ENCODE peak calls at places on chromosomes 2 and 18, in four cellular contexts. R is psoas muscle, S is astrocyte, H is colonic mucosa. C is an unnamed sample.

GRCh38 chr18:8319798-8320477 is 289.3 kb upstream of the RAB12 start:
- DNase-seq in R (no peak), S (peak), H (no peak), C (no peak)

GRCh38 chr2:198596985-198597384 is 792.6 kb downstream of the PLCL1 start:
- DNase-seq in R (no peak), S (no peak), H (no peak), C (no peak)

GRCh38 chr2:175462246-175462645 is 280.7 kb upstream of the ATP5MC3 start:
- DNase-seq in R (no peak), S (no peak), H (no peak), C (no peak)

GRCh38 chr2:48755473-48755872 is at the start of gene LHCGR:
- DNase-seq in R (no peak), S (no peak), H (no peak), C (no peak)

GRCh38 chr2:120465012-120465700 is 119.2 kb downstream of the INHBB start:
- DNase-seq in R (no peak), S (no peak), H (no peak), C (no peak)

GRCh38 chr2:96679843-96680242 is 37.3 kb downstream of the FER1L5 start:
- DNase-seq in R (no peak), S (no peak), H (peak), C (no peak)

GRCh38 chr2:56749152-56749752 is 565.5 kb downstream of the CCDC85A start:
- DNase-seq in R (no peak), S (peak), H (no peak), C (peak)

GRCh38 chr2:237874585-237875161 is 15.2 kb downstream of the RAMP1 start:
- DNase-seq in R (peak), S (peak), H (no peak), C (peak)

GRCh38 chr18:76454429-76454828 is 40.6 kb downstream of the ZNF516 start:
- DNase-seq in R (no peak), S (no peak), H (no peak), C (peak)

GRCh38 chr2:159506764-159507406 is 109.5 kb downstream of the BAZ2B start:
- DNase-seq in R (no peak), S (peak), H (no peak), C (no peak)

GRCh38 chr2:67462741-67463496 is 65.8 kb downstream of the ETAA1 start:
- DNase-seq in R (no peak), S (peak), H (no peak), C (no peak)

GRCh38 chr2:26605195-26605968 is 35.8 kb downstream of the CIB4 start:
- DNase-seq in R (no peak), S (peak), H (peak), C (peak)

GRCh38 chr2:36433311-36434217 is 78.0 kb downstream of the CRIM1 start:
- DNase-seq in R (no peak), S (peak), H (peak), C (peak)

GRCh38 chr2:235630723-235631122 is 136.9 kb downstream of the AGAP1 start:
- DNase-seq in R (no peak), S (no peak), H (no peak), C (no peak)

GRCh38 chr18:62878305-62878704 is 163.0 kb downstream of the PHLPP1 start:
- DNase-seq in R (no peak), S (no peak), H (no peak), C (no peak)

GRCh38 chr2:210410542-210410941 is 66.0 kb downstream of the LANCL1 start:
- DNase-seq in R (no peak), S (no peak), H (no peak), C (no peak)

GRCh38 chr18:10047237-10047636 is 133.4 kb downstream of the VAPA start:
- DNase-seq in R (no peak), S (peak), H (no peak), C (peak)

GRCh38 chr2:237573721-237574415 is 7.5 kb downstream of the PRLH start:
- DNase-seq in R (no peak), S (no peak), H (no peak), C (no peak)

GRCh38 chr2:119442850-119443249 is 11.2 kb downstream of the TMEM37 start:
- DNase-seq in R (no peak), S (no peak), H (no peak), C (no peak)

GRCh38 chr2:126658910-126659613 is 3.1 kb downstream of the GYPC start:
- DNase-seq in R (peak), S (peak), H (peak), C (peak)

GRCh38 chr2:109213646-109214417 is 84.8 kb downstream of the SH3RF3 start:
- DNase-seq in R (peak), S (peak), H (no peak), C (peak)

GRCh38 chr18:6055711-6056110 is 160.4 kb upstream of the TMEM200C start:
- DNase-seq in R (no peak), S (peak), H (no peak), C (peak)

GRCh38 chr18:1227025-1227424 is 322.4 kb downstream of the ADCYAP1 start:
- DNase-seq in R (no peak), S (no peak), H (no peak), C (no peak)

GRCh38 chr2:24919977-24920812 is at the start of gene ADCY3:
- DNase-seq in R (peak), S (no peak), H (peak), C (peak)

DNA sequence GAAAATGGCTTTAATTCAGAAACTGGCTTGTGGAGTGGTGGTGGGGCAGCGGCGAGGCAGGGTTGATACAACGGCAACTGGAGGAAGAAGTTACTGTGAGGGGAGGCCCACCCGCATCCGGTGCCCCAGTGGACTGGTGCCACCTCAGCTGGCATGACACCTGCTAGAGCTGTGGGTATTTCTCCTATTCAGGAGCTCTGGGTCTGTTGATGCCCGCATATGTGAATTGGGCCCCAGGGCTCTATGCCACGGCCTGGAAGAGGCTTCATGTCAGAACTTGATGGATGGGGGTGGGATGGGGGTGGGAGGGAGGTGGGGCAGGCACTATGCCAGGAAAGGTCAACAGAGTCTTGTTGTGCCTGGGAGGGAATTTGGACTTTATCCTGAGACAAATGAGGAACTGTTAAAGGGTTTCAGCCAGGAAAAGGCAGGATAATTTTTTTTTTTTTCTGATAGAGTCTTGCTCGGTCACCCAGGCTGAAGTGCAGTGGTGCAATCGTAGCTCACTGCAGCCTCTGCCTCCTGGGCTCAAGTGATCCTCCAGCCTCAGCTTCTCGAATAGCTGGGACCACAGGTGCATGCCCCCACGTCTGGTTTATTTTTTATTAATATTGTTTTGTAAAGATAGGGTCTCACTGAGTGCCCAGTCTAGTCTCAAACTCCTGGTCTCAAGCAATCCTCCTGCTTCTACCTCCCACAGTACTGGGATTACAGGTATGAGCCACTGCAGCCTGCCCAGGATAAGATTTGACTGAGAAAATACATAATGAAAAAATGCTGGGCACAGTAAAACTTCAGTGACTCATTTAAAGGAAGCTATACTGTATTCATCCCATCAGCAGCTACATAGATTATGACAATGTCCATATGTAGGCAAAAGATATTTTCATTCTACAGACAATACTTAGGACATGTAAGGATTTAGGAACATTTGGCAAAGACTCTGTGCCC is 52.6 kb downstream of the SH2D6 start:
- DNase-seq in R (no peak), S (no peak), H (peak), C (no peak)
- H3K27ac ChIP-seq in R (no peak), S (no peak), H (peak), C (no peak)

GRCh38 chr2:191402966-191403565 is 157.9 kb downstream of the MYO1B start:
- DNase-seq in R (no peak), S (no peak), H (no peak), C (no peak)

GRCh38 chr2:191404568-191404991 is 159.4 kb downstream of the MYO1B start:
- DNase-seq in R (no peak), S (peak), H (no peak), C (peak)

GRCh38 chr2:191396794-191397193 is 151.6 kb downstream of the MYO1B start:
- DNase-seq in R (no peak), S (no peak), H (no peak), C (no peak)

DNA sequence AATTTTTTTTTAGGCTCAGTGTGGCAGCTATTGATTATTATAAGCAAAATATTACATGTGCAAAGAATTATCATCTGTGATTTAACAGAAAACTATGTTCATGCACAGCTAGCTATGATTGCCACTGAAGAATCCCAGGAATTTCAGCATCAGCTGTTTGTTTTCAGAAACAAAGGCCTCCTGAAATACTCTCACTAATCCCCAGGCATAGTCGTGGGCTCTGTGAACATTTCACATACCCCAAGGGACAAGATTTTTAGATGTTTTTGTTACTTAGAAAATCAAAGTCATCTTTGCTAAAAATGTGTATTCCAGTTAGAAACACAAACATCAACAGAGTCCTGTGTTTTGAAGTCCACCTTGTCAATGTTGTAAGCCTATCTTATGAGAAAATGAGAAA is 156.1 kb downstream of the MYO1B start:
- DNase-seq in R (no peak), S (peak), H (no peak), C (no peak)
- H3K27ac ChIP-seq in R (no peak), S (peak), H (no peak), C (peak)

DNA sequence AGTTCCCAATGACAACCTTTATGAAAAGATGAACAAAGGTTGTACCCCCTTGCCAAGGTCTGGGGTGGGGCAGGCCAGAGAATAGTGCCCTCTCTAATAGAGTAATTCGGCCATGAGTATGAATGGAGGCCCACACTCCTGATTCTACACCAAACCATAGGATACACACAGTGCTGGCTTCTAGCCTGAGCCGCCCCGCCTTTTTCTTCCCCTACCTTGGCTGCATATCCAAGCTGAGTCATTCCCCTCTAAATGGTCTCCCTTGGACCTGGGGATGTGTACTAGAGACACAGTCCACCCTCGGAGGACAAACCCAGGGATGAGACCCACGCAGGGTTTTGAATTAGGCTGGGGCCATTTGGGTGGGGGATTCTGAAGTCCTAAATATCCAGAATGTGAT is 107.2 kb upstream of the CAPN13 start:
- DNase-seq in R (no peak), S (no peak), H (no peak), C (no peak)
- H3K27ac ChIP-seq in R (no peak), S (no peak), H (no peak), C (no peak)

GRCh38 chr2:220198911-220199310 is 571.5 kb downstream of the SLC4A3 start:
- DNase-seq in R (no peak), S (peak), H (no peak), C (no peak)
- H3K27ac ChIP-seq in R (no peak), S (no peak), H (no peak), C (no peak)

GRCh38 chr18:58784601-58785137 is 80.0 kb upstream of the ZNF532 start:
- DNase-seq in R (no peak), S (peak), H (no peak), C (peak)

GRCh38 chr18:58780045-58780444 is 84.6 kb upstream of the ZNF532 start:
- DNase-seq in R (no peak), S (no peak), H (no peak), C (no peak)

GRCh38 chr18:58776084-58776483 is 88.6 kb upstream of the ZNF532 start:
- DNase-seq in R (no peak), S (no peak), H (no peak), C (no peak)

GRCh38 chr18:58781627-58782194 is 83.0 kb upstream of the ZNF532 start:
- DNase-seq in R (peak), S (peak), H (peak), C (peak)

DNA sequence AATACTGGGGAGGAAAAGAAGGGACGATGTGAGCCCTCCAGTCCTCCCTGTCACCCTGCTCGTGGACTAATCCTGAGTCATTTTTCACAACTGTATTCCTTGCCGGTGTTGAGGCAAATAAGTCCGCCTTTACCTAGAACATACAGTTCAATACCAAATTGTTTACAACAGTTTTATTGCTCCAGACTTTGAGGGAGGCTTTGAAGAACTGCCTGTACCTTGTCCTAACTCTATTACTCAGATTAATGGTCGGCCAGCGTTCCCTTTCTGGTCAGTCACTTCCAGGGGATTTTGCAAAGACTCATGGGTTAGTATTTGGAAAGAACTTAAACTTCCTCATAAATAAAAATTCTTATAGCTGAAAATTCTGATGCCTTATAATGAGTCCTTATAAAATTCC is 85.2 kb upstream of the ZNF532 start:
- DNase-seq in R (no peak), S (no peak), H (no peak), C (peak)
- H3K27ac ChIP-seq in R (no peak), S (no peak), H (no peak), C (no peak)

DNA sequence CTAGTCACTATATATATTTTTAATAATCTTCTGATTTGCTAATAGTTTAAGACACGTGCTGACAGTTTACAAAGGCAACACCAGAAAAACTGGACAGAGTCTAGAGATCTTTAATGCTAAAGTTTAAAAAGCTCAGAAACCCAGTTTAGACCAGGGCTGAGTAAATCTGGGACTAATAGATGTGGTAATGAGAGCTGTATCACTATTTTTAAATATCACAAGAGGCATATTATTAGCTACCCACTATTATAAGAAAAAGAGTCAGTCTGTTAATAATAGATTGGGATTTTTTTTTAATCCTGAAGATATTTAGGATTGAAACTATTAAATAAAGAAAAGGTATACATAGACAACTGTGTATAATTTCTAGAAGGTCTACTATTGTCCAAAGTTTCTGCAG is 299.9 kb downstream of the ZEB2 start:
- DNase-seq in R (no peak), S (no peak), H (no peak), C (no peak)
- H3K27ac ChIP-seq in R (no peak), S (no peak), H (no peak), C (no peak)